ENCODE peak calls at places on chromosomes 16 and 17, in ten cellular contexts. C, X, B, M, H, R, T, J, E and Z are unnamed samples.

GRCh38 chr17:70053241-70054234 is 21.5 kb upstream of the KCNJ16 start:
- DNase-seq in C (no peak), X (no peak), B (no peak), M (peak; percentile 42), H (no peak), R (no peak), T (no peak), J (no peak), E (no peak), Z (no peak)

GRCh38 chr17:2965621-2966275 is 97.7 kb downstream of the OR1D5 start:
- DNase-seq in C (no peak), X (no peak), B (no peak), M (peak; percentile 55), H (no peak), R (no peak), T (peak; percentile 48), J (peak; percentile 41), E (peak; percentile 54), Z (no peak)

GRCh38 chr17:78022425-78022824 is 63.9 kb downstream of the TNRC6C start:
- DNase-seq in C (no peak), X (no peak), B (no peak), M (no peak), H (no peak), R (no peak), T (no peak), J (peak; percentile 51), E (no peak), Z (no peak)

GRCh38 chr17:73750975-73751374 is 106.7 kb upstream of the SDK2 start:
- DNase-seq in C (no peak), X (peak; percentile 92), B (no peak), M (no peak), H (no peak), R (no peak), T (no peak), J (no peak), E (no peak), Z (no peak)

GRCh38 chr16:84606081-84606875 is 11.6 kb downstream of the COTL1 start:
- DNase-seq in C (no peak), X (no peak), B (no peak), M (no peak), H (peak; percentile 27), R (no peak), T (no peak), J (no peak), E (no peak), Z (no peak)

GRCh38 chr16:2388139-2388874 is 40.9 kb upstream of the CCNF start:
- DNase-seq in C (no peak), X (no peak), B (no peak), M (no peak), H (no peak), R (no peak), T (no peak), J (no peak), E (peak; percentile 19), Z (peak; percentile 48)

GRCh38 chr16:1188781-1189189 is 35.9 kb downstream of the CACNA1H start:
- DNase-seq in C (no peak), X (no peak), B (no peak), M (peak; percentile 7), H (peak; percentile 50), R (peak; percentile 84), T (peak; percentile 19), J (peak; percentile 16), E (no peak), Z (no peak)

GRCh38 chr16:28063611-28064061 is at the start of gene GSG1L:
- DNase-seq in C (peak; percentile 52), X (no peak), B (no peak), M (no peak), H (no peak), R (no peak), T (no peak), J (no peak), E (no peak), Z (no peak)

GRCh38 chr17:6567528-6568185 is 11.3 kb upstream of the PITPNM3 start:
- DNase-seq in C (peak; percentile 36), X (no peak), B (no peak), M (peak; percentile 56), H (no peak), R (no peak), T (peak; percentile 91), J (no peak), E (no peak), Z (no peak)

GRCh38 chr16:58487566-58488351 is 12.2 kb upstream of the NDRG4 start:
- DNase-seq in C (peak; percentile 82), X (peak; percentile 71), B (peak; percentile 18), M (peak; percentile 71), H (peak; percentile 68), R (peak; percentile 93), T (peak; percentile 51), J (peak; percentile 58), E (peak; percentile 73), Z (peak; percentile 80)

GRCh38 chr17:51128089-51128488 is 7.4 kb upstream of the SPAG9 start:
- DNase-seq in C (no peak), X (no peak), B (no peak), M (peak; percentile 28), H (no peak), R (no peak), T (no peak), J (peak; percentile 7), E (no peak), Z (no peak)